ENCODE peak calls at places on chromosomes 4 and X, in four cellular contexts. E is testis, I is BJ, G is brain microvascular endothelial cell. K is an unnamed sample.

GRCh38 chr4:156609421-156609820 is 362.2 kb downstream of the PDGFC start:
- DNase-seq in E (no peak), I (no peak), G (no peak), K (no peak)

GRCh38 chrX:108209006-108209554 is 117.5 kb downstream of the ATG4A start:
- DNase-seq in E (no peak), I (no peak), G (no peak), K (no peak)

GRCh38 chrX:70998402-70999027 is 67.6 kb upstream of the SLC7A3 start:
- DNase-seq in E (peak), I (no peak), G (peak), K (no peak)

GRCh38 chr4:173211838-173212237 is 43.2 kb downstream of the GALNT7 start:
- DNase-seq in E (no peak), I (no peak), G (peak), K (peak)

GRCh38 chrX:40127052-40127451 is 29.3 kb upstream of the BCOR start:
- DNase-seq in E (no peak), I (no peak), G (no peak), K (no peak)

GRCh38 chrX:53265771-53266170 is 15.6 kb downstream of the IQSEC2 start:
- DNase-seq in E (no peak), I (peak), G (no peak), K (no peak)

GRCh38 chr4:152605031-152605430 is 69.1 kb upstream of the FBXW7 start:
- DNase-seq in E (no peak), I (no peak), G (no peak), K (no peak)

GRCh38 chr4:154416183-154416543 is 75.4 kb downstream of the DCHS2 start:
- DNase-seq in E (peak), I (no peak), G (no peak), K (no peak)

GRCh38 chr4:145878501-145879435 is 59.9 kb downstream of the ZNF827 start:
- DNase-seq in E (no peak), I (no peak), G (peak), K (peak)

GRCh38 chr4:150906987-150907633 is 108.0 kb downstream of the LRBA start:
- DNase-seq in E (no peak), I (no peak), G (no peak), K (no peak)

GRCh38 chr4:158833602-158834001 is 64.8 kb downstream of the FNIP2 start:
- DNase-seq in E (no peak), I (no peak), G (no peak), K (no peak)

GRCh38 chrX:133513116-133513515 is 97.8 kb upstream of the GPC4 start:
- DNase-seq in E (no peak), I (no peak), G (no peak), K (no peak)